ENCODE peak calls at places on chromosomes 4 and X, in eight cellular contexts. One of them, this sample, is unnamed.
A peak's percentile ranks its signal among the peaks of the same experiment; 100 is the strongest.

GRCh38 chr4:47017494-47017893 is 13.9 kb upstream of the GABRB1 start:
- DNase-seq in NCI-H82: no peak
- DNase-seq in T-cell: no peak
- DNase-seq in GOT3: no peak
- DNase-seq in MCF 10A: no peak
- DNase-seq in GM23338: no peak
- DNase-seq in trophoblast cell: no peak
- DNase-seq in Calu3: no peak
- DNase-seq in this sample: no peak

GRCh38 chrX:46912673-46913491 is 661 bp downstream of the JADE3 start:
- DNase-seq in NCI-H82: peak; percentile 65
- DNase-seq in T-cell: no peak
- DNase-seq in GOT3: no peak
- DNase-seq in MCF 10A: peak; percentile 38
- DNase-seq in GM23338: peak; percentile 76
- DNase-seq in trophoblast cell: peak; percentile 22
- DNase-seq in Calu3: peak; percentile 74
- DNase-seq in this sample: peak; percentile 71

GRCh38 chr4:140098481-140099132 is 55.4 kb downstream of the MAML3 start:
- DNase-seq in NCI-H82: no peak
- DNase-seq in T-cell: no peak
- DNase-seq in GOT3: no peak
- DNase-seq in MCF 10A: no peak
- DNase-seq in GM23338: no peak
- DNase-seq in trophoblast cell: no peak
- DNase-seq in Calu3: peak; percentile 19
- DNase-seq in this sample: no peak

GRCh38 chr4:112975567-112976355 is 73.7 kb upstream of the ANK2 start:
- DNase-seq in NCI-H82: no peak
- DNase-seq in T-cell: no peak
- DNase-seq in GOT3: no peak
- DNase-seq in MCF 10A: no peak
- DNase-seq in GM23338: no peak
- DNase-seq in trophoblast cell: peak; percentile 52
- DNase-seq in Calu3: no peak
- DNase-seq in this sample: no peak

GRCh38 chr4:12894062-12894461 is 590.1 kb downstream of the RAB28 start:
- DNase-seq in NCI-H82: no peak
- DNase-seq in T-cell: no peak
- DNase-seq in GOT3: no peak
- DNase-seq in MCF 10A: no peak
- DNase-seq in GM23338: no peak
- DNase-seq in trophoblast cell: no peak
- DNase-seq in Calu3: no peak
- DNase-seq in this sample: no peak

GRCh38 chr4:185204238-185204910 is 574 bp upstream of the CFAP97 start:
- DNase-seq in NCI-H82: peak; percentile 88
- DNase-seq in T-cell: no peak
- DNase-seq in GOT3: no peak
- DNase-seq in MCF 10A: peak; percentile 45
- DNase-seq in GM23338: no peak
- DNase-seq in trophoblast cell: no peak
- DNase-seq in Calu3: no peak
- DNase-seq in this sample: peak; percentile 15

GRCh38 chr4:110533940-110534339 is 58.0 kb downstream of the ENPEP start:
- DNase-seq in NCI-H82: no peak
- DNase-seq in T-cell: no peak
- DNase-seq in GOT3: no peak
- DNase-seq in MCF 10A: peak; percentile 97
- DNase-seq in GM23338: peak; percentile 32
- DNase-seq in trophoblast cell: peak; percentile 29
- DNase-seq in Calu3: peak; percentile 30
- DNase-seq in this sample: peak; percentile 86

GRCh38 chrX:53317365-53318069 is 36.1 kb upstream of the IQSEC2 start:
- DNase-seq in NCI-H82: peak; percentile 78
- DNase-seq in T-cell: peak; percentile 54
- DNase-seq in GOT3: no peak
- DNase-seq in MCF 10A: peak; percentile 68
- DNase-seq in GM23338: peak; percentile 71
- DNase-seq in trophoblast cell: peak; percentile 9
- DNase-seq in Calu3: peak; percentile 81
- DNase-seq in this sample: peak; percentile 57

GRCh38 chr4:173513651-173514050 is 16.4 kb downstream of the HAND2 start:
- DNase-seq in NCI-H82: no peak
- DNase-seq in T-cell: no peak
- DNase-seq in GOT3: no peak
- DNase-seq in MCF 10A: no peak
- DNase-seq in GM23338: no peak
- DNase-seq in trophoblast cell: no peak
- DNase-seq in Calu3: no peak
- DNase-seq in this sample: no peak

GRCh38 chr4:152780267-152780811 is 585 bp downstream of the ARFIP1 start:
- DNase-seq in NCI-H82: peak; percentile 40
- DNase-seq in T-cell: peak; percentile 69
- DNase-seq in GOT3: no peak
- DNase-seq in MCF 10A: peak; percentile 37
- DNase-seq in GM23338: peak; percentile 37
- DNase-seq in trophoblast cell: no peak
- DNase-seq in Calu3: no peak
- DNase-seq in this sample: no peak

GRCh38 chr4:16124232-16124631 is 40.4 kb upstream of the PROM1 start:
- DNase-seq in NCI-H82: no peak
- DNase-seq in T-cell: no peak
- DNase-seq in GOT3: no peak
- DNase-seq in MCF 10A: no peak
- DNase-seq in GM23338: no peak
- DNase-seq in trophoblast cell: no peak
- DNase-seq in Calu3: no peak
- DNase-seq in this sample: no peak

GRCh38 chrX:108299101-108299591 is 139.1 kb downstream of the COL4A6 start:
- DNase-seq in NCI-H82: no peak
- DNase-seq in T-cell: no peak
- DNase-seq in GOT3: no peak
- DNase-seq in MCF 10A: peak; percentile 55
- DNase-seq in GM23338: peak; percentile 9
- DNase-seq in trophoblast cell: no peak
- DNase-seq in Calu3: no peak
- DNase-seq in this sample: no peak

GRCh38 chrX:131402124-131402811 is 113.2 kb upstream of the IGSF1 start:
- DNase-seq in NCI-H82: no peak
- DNase-seq in T-cell: no peak
- DNase-seq in GOT3: no peak
- DNase-seq in MCF 10A: no peak
- DNase-seq in GM23338: no peak
- DNase-seq in trophoblast cell: no peak
- DNase-seq in Calu3: no peak
- DNase-seq in this sample: no peak

GRCh38 chr4:36734296-36734695 is 452.9 kb downstream of the DTHD1 start:
- DNase-seq in NCI-H82: no peak
- DNase-seq in T-cell: no peak
- DNase-seq in GOT3: no peak
- DNase-seq in MCF 10A: no peak
- DNase-seq in GM23338: no peak
- DNase-seq in trophoblast cell: no peak
- DNase-seq in Calu3: no peak
- DNase-seq in this sample: no peak

GRCh38 chr4:56158483-56158882 is 209.7 kb downstream of the CEP135 start:
- DNase-seq in NCI-H82: no peak
- DNase-seq in T-cell: no peak
- DNase-seq in GOT3: no peak
- DNase-seq in MCF 10A: no peak
- DNase-seq in GM23338: no peak
- DNase-seq in trophoblast cell: no peak
- DNase-seq in Calu3: no peak
- DNase-seq in this sample: no peak

This sample was measured in SJSA1.